ENCODE peak calls at places on chromosome 2, in four cellular contexts. T, F, B and D are unnamed samples.

GRCh38 chr2:240819404-240820013 is 510 bp downstream of the KIF1A start:
- DNase-seq in T (no peak), F (peak), B (no peak), D (no peak)

GRCh38 chr2:28352726-28353125 is 39.9 kb upstream of the FOSL2 start:
- DNase-seq in T (no peak), F (no peak), B (no peak), D (peak)

GRCh38 chr2:45199973-45200372 is 190.7 kb upstream of the SIX2 start:
- DNase-seq in T (no peak), F (no peak), B (peak), D (no peak)

GRCh38 chr2:212595036-212595654 is 56.5 kb upstream of the ERBB4 start:
- DNase-seq in T (peak), F (no peak), B (no peak), D (peak)

GRCh38 chr2:1997976-1998375 is 253.7 kb upstream of the PXDN start:
- DNase-seq in T (no peak), F (no peak), B (no peak), D (no peak)

GRCh38 chr2:121532347-121532766 is 1.7 kb downstream of the RNU4ATAC start:
- DNase-seq in T (peak), F (no peak), B (no peak), D (peak)

GRCh38 chr2:3736112-3736511 is 32.7 kb downstream of the DCDC2C start:
- DNase-seq in T (no peak), F (no peak), B (no peak), D (no peak)

GRCh38 chr2:70935468-70936164 is at the start of gene ATP6V1B1:
- DNase-seq in T (no peak), F (no peak), B (peak), D (no peak)

GRCh38 chr2:216142540-216142939 is 33.4 kb downstream of the XRCC5 start:
- DNase-seq in T (peak), F (no peak), B (no peak), D (peak)

GRCh38 chr2:98315957-98316356 is 30.3 kb upstream of the CNGA3 start:
- DNase-seq in T (no peak), F (no peak), B (no peak), D (no peak)

GRCh38 chr2:223613017-223613950 is 11.1 kb upstream of the SCG2 start:
- DNase-seq in T (peak), F (no peak), B (peak), D (peak)

GRCh38 chr2:45813003-45813601 is 161.6 kb downstream of the PRKCE start:
- DNase-seq in T (peak), F (no peak), B (no peak), D (peak)

GRCh38 chr2:216221806-216222205 is 112.7 kb downstream of the XRCC5 start:
- DNase-seq in T (peak), F (no peak), B (no peak), D (peak)

DNA sequence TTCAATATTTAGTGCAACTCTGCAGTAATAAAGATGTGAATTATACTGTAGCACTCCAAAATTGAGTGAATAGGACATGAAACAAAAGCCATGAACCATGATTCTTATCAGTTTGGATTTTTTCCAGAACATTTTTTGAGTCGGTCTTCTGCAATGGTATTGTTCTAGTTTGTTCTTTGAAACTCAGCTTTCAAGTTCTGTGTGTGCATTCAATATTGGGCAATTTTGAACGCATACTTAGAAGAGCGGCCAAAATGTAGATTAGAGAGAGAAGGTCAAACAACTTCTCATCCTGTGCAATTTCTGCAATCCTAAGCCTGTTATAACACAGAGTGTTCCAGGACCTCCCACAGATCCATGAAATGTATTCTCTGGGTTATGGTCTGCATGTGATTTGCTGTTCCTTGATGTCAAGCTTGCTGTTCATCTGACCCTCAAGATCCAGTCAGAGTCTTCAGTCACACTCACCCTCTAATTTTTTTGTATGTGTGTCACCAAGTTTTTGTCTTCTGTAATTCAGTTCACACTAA is 48.3 kb downstream of the TSPYL6 start:
- DNase-seq in T (peak), F (no peak), B (no peak), D (peak)
- H3K9ac ChIP-seq in T (no peak), F (no peak), B (no peak), D (peak)

DNA sequence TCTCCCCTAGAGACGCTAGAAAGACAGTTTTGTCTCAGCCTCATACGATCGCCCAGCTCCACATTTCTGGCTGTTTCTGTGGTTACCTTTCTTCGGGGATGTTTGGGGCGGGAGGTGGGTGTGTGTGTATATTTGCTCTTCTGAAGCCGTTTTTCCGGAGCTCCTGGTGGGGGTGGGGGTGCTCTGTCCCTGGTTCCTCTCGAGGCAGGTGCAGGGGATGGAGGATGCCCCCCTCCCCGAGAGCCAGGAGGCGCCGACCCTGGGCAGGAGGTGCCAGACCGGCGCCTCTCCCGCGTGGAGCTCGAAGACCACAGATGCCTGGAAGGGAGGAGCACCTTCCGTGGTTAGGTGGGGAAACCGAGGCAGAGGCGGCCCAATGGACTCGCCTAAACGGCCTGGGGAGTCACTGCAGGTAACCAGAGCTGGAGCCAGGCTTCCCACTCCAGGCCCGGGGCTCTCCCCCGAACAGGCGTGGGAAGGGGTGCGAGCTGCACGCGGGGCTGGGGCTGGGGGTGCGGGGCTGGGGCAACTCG is 692 bp upstream of the HPCAL1 start:
- DNase-seq in T (no peak), F (no peak), B (no peak), D (no peak)
- H3K4ac ChIP-seq in T (peak), F (no peak), B (peak), D (peak)

GRCh38 chr2:219331560-219332213 is 857 bp downstream of the RESP18 start:
- DNase-seq in T (peak), F (peak), B (peak), D (peak)

GRCh38 chr2:219332542-219332941 is at the start of gene RESP18:
- DNase-seq in T (no peak), F (no peak), B (no peak), D (no peak)

DNA sequence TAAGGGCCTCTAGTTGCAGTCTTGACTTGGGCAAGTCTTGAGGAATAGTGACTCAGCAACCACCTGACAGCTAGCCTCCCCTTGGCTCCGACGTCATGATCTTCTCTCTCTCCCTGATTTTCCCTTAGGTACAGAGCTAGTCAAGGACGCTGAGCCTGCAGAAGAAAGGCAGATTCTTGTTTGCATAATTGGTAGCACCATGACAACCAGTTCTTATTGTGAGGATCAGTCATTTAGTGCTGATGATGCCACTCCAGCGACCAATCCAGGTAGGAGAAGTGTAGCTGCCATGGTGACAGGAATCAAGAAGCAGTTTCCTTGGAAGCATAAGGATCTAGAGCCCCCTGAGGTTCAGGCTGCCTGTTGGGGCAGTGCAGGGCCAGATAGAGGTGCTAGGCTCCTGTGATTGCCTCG is 2.8 kb upstream of the RESP18 start:
- DNase-seq in T (peak), F (no peak), B (no peak), D (peak)
- H4K91ac ChIP-seq in T (no peak), F (no peak), B (no peak), D (no peak)

GRCh38 chr2:200713704-200714064 is 98.0 kb upstream of the BZW1 start:
- DNase-seq in T (no peak), F (no peak), B (no peak), D (no peak)
- H3K9ac ChIP-seq in T (peak), F (no peak), B (no peak), D (peak)

DNA sequence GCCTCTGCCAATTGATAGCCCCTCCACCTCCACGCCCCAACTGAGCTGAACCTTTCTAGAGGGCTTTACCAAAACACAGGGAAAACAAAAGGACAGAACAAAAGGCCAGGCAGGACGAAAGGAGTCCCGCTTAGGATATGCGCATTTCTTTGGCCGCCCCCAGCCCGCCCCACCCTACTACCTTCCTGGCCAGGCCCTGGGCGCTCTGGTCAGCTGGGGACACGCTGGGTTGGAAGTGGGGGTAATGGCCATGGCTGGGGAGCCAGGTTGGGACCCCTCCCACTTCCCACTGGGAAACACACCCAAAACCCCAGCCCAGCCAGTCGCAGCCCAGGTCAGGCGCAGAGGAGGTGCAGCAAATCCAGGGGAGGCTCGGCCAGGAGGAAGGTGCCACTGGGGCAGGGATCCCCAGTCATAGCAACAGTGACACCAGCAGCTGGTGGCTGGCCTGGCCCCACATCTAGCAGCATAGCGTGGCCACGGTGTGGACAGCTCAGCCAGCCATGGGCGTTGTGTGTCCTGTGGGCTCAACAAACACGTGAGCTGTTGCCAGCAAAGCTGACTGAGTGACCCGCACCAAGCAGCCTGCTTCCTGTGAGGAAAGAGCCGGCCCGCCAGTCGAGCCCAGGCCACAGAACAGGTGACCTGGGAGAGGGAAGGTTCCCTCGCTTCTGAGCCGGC is 24.6 kb upstream of the B3GNT7 start:
- DNase-seq in T (no peak), F (no peak), B (peak), D (no peak)
- H3K4ac ChIP-seq in T (no peak), F (peak), B (peak), D (no peak)